ENCODE peak calls at places on chromosomes 11 and 22, in seven cellular contexts. One of them, this sample, is unnamed.
A peak's percentile ranks its signal among the peaks of the same experiment; 100 is the strongest.

GRCh38 chr11:10590516-10590915 is 22.1 kb upstream of the LYVE1 start:
- DNase-seq in fibroblast of lung: no peak
- DNase-seq in heart left ventricle: no peak
- DNase-seq in PC-3: no peak
- DNase-seq in ascending aorta: no peak
- DNase-seq in left lung: no peak
- DNase-seq in CD8-positive, alpha-beta T cell: no peak
- DNase-seq in this sample: no peak

GRCh38 chr11:27443746-27444465 is 28.7 kb downstream of the LGR4 start:
- DNase-seq in heart left ventricle: no peak
- DNase-seq in ascending aorta: no peak
- DNase-seq in PC-3: no peak
- DNase-seq in CD8-positive, alpha-beta T cell: no peak
- DNase-seq in left lung: no peak
- DNase-seq in fibroblast of lung: no peak
- DNase-seq in this sample: no peak

GRCh38 chr11:34358258-34358665 is 452 bp upstream of the ABTB2 start:
- DNase-seq in ascending aorta: no peak
- DNase-seq in fibroblast of lung: peak; percentile 76
- DNase-seq in left lung: peak; percentile 86
- DNase-seq in CD8-positive, alpha-beta T cell: no peak
- DNase-seq in PC-3: peak; percentile 79
- DNase-seq in heart left ventricle: peak; percentile 41
- DNase-seq in this sample: no peak

GRCh38 chr22:36383110-36383581 is 4.6 kb downstream of the MYH9 start:
- DNase-seq in PC-3: peak; percentile 87
- DNase-seq in ascending aorta: no peak
- DNase-seq in fibroblast of lung: peak; percentile 98
- DNase-seq in left lung: no peak
- DNase-seq in CD8-positive, alpha-beta T cell: peak; percentile 68
- DNase-seq in heart left ventricle: no peak
- DNase-seq in this sample: peak; percentile 29

GRCh38 chr11:66561975-66562248 is 6.5 kb downstream of the CTSF start:
- DNase-seq in CD8-positive, alpha-beta T cell: no peak
- DNase-seq in fibroblast of lung: no peak
- DNase-seq in ascending aorta: no peak
- DNase-seq in PC-3: no peak
- DNase-seq in left lung: peak; percentile 49
- DNase-seq in heart left ventricle: no peak
- DNase-seq in this sample: no peak

GRCh38 chr11:93541884-93542752 is 1.1 kb downstream of the SMCO4 start:
- DNase-seq in left lung: peak; percentile 88
- DNase-seq in ascending aorta: no peak
- DNase-seq in CD8-positive, alpha-beta T cell: peak; percentile 63
- DNase-seq in heart left ventricle: peak; percentile 42
- DNase-seq in PC-3: peak; percentile 77
- DNase-seq in fibroblast of lung: peak; percentile 82
- DNase-seq in this sample: peak; percentile 73

GRCh38 chr11:61959026-61959608 is 8.3 kb downstream of the FTH1 start:
- DNase-seq in heart left ventricle: no peak
- DNase-seq in fibroblast of lung: no peak
- DNase-seq in ascending aorta: no peak
- DNase-seq in CD8-positive, alpha-beta T cell: no peak
- DNase-seq in left lung: no peak
- DNase-seq in PC-3: peak; percentile 58
- DNase-seq in this sample: no peak

GRCh38 chr11:123407124-123407995 is 22.7 kb upstream of the GRAMD1B start:
- DNase-seq in CD8-positive, alpha-beta T cell: peak; percentile 70
- DNase-seq in heart left ventricle: peak; percentile 52
- DNase-seq in left lung: no peak
- DNase-seq in PC-3: peak; percentile 95
- DNase-seq in ascending aorta: no peak
- DNase-seq in fibroblast of lung: peak; percentile 55
- DNase-seq in this sample: peak; percentile 58

GRCh38 chr11:92324890-92325289 is 100.3 kb downstream of the FAT3 start:
- DNase-seq in PC-3: no peak
- DNase-seq in CD8-positive, alpha-beta T cell: no peak
- DNase-seq in ascending aorta: no peak
- DNase-seq in left lung: no peak
- DNase-seq in heart left ventricle: no peak
- DNase-seq in fibroblast of lung: no peak
- DNase-seq in this sample: no peak

GRCh38 chr11:92681606-92682005 is 287.8 kb upstream of the MTNR1B start:
- DNase-seq in fibroblast of lung: no peak
- DNase-seq in PC-3: no peak
- DNase-seq in ascending aorta: no peak
- DNase-seq in CD8-positive, alpha-beta T cell: no peak
- DNase-seq in heart left ventricle: no peak
- DNase-seq in left lung: no peak
- DNase-seq in this sample: no peak

GRCh38 chr11:112062923-112063322 is 10.9 kb downstream of the PIH1D2 start:
- DNase-seq in ascending aorta: no peak
- DNase-seq in left lung: no peak
- DNase-seq in heart left ventricle: no peak
- DNase-seq in PC-3: no peak
- DNase-seq in CD8-positive, alpha-beta T cell: no peak
- DNase-seq in fibroblast of lung: no peak
- DNase-seq in this sample: no peak

GRCh38 chr11:130839950-130840666 is 76.2 kb downstream of the SNX19 start:
- DNase-seq in PC-3: no peak
- DNase-seq in fibroblast of lung: no peak
- DNase-seq in CD8-positive, alpha-beta T cell: no peak
- DNase-seq in ascending aorta: no peak
- DNase-seq in left lung: no peak
- DNase-seq in heart left ventricle: no peak
- DNase-seq in this sample: no peak

GRCh38 chr11:113732092-113732491 is 26.0 kb upstream of the TMPRSS5 start:
- DNase-seq in ascending aorta: no peak
- DNase-seq in left lung: no peak
- DNase-seq in PC-3: no peak
- DNase-seq in heart left ventricle: no peak
- DNase-seq in fibroblast of lung: peak; percentile 27
- DNase-seq in CD8-positive, alpha-beta T cell: no peak
- DNase-seq in this sample: no peak

GRCh38 chr22:37752189-37753061 is 55.3 kb upstream of the GCAT start:
- DNase-seq in CD8-positive, alpha-beta T cell: no peak
- DNase-seq in fibroblast of lung: peak; percentile 90
- DNase-seq in ascending aorta: peak; percentile 53
- DNase-seq in heart left ventricle: peak; percentile 93
- DNase-seq in left lung: peak; percentile 89
- DNase-seq in PC-3: peak; percentile 98
- DNase-seq in this sample: no peak

GRCh38 chr11:18012314-18012905 is 437 bp downstream of the SERGEF start:
- DNase-seq in PC-3: peak; percentile 30
- DNase-seq in fibroblast of lung: peak; percentile 24
- DNase-seq in CD8-positive, alpha-beta T cell: peak; percentile 62
- DNase-seq in heart left ventricle: peak; percentile 11
- DNase-seq in left lung: no peak
- DNase-seq in ascending aorta: no peak
- DNase-seq in this sample: no peak

GRCh38 chr22:26979294-26979693 is 321.9 kb downstream of the MIAT start:
- DNase-seq in fibroblast of lung: no peak
- DNase-seq in heart left ventricle: no peak
- DNase-seq in CD8-positive, alpha-beta T cell: no peak
- DNase-seq in PC-3: no peak
- DNase-seq in left lung: no peak
- DNase-seq in ascending aorta: no peak
- DNase-seq in this sample: no peak

GRCh38 chr11:12122083-12122482 is 11.7 kb downstream of the MICAL2 start:
- DNase-seq in CD8-positive, alpha-beta T cell: no peak
- DNase-seq in ascending aorta: peak; percentile 4
- DNase-seq in fibroblast of lung: no peak
- DNase-seq in heart left ventricle: no peak
- DNase-seq in PC-3: peak; percentile 43
- DNase-seq in left lung: no peak
- DNase-seq in this sample: no peak

GRCh38 chr22:36328635-36329216 is 59.0 kb downstream of the MYH9 start:
- DNase-seq in fibroblast of lung: peak; percentile 94
- DNase-seq in heart left ventricle: no peak
- DNase-seq in ascending aorta: peak; percentile 68
- DNase-seq in CD8-positive, alpha-beta T cell: peak; percentile 61
- DNase-seq in PC-3: peak; percentile 69
- DNase-seq in left lung: no peak
- DNase-seq in this sample: no peak

GRCh38 chr11:122750047-122750446 is 88.3 kb upstream of the CRTAM start:
- DNase-seq in heart left ventricle: no peak
- DNase-seq in CD8-positive, alpha-beta T cell: no peak
- DNase-seq in left lung: no peak
- DNase-seq in ascending aorta: no peak
- DNase-seq in fibroblast of lung: no peak
- DNase-seq in PC-3: no peak
- DNase-seq in this sample: no peak

GRCh38 chr11:3380706-3381570 is 2.0 kb upstream of the ZNF195 start:
- DNase-seq in left lung: no peak
- DNase-seq in PC-3: no peak
- DNase-seq in heart left ventricle: no peak
- DNase-seq in fibroblast of lung: no peak
- DNase-seq in CD8-positive, alpha-beta T cell: no peak
- DNase-seq in ascending aorta: no peak
- DNase-seq in this sample: no peak

GRCh38 chr11:26490546-26490945 is 81.5 kb downstream of the MUC15 start:
- DNase-seq in PC-3: no peak
- DNase-seq in CD8-positive, alpha-beta T cell: no peak
- DNase-seq in ascending aorta: no peak
- DNase-seq in left lung: no peak
- DNase-seq in heart left ventricle: no peak
- DNase-seq in fibroblast of lung: peak; percentile 8
- DNase-seq in this sample: no peak

GRCh38 chr11:70524096-70524922 is 126.0 kb downstream of the CTTN start:
- DNase-seq in fibroblast of lung: peak; percentile 55
- DNase-seq in CD8-positive, alpha-beta T cell: no peak
- DNase-seq in PC-3: no peak
- DNase-seq in left lung: peak; percentile 39
- DNase-seq in ascending aorta: no peak
- DNase-seq in heart left ventricle: no peak
- DNase-seq in this sample: no peak

GRCh38 chr11:2480874-2481220 is 36.0 kb downstream of the KCNQ1 start:
- DNase-seq in CD8-positive, alpha-beta T cell: no peak
- DNase-seq in fibroblast of lung: no peak
- DNase-seq in PC-3: no peak
- DNase-seq in heart left ventricle: no peak
- DNase-seq in left lung: no peak
- DNase-seq in ascending aorta: no peak
- DNase-seq in this sample: no peak

DNA sequence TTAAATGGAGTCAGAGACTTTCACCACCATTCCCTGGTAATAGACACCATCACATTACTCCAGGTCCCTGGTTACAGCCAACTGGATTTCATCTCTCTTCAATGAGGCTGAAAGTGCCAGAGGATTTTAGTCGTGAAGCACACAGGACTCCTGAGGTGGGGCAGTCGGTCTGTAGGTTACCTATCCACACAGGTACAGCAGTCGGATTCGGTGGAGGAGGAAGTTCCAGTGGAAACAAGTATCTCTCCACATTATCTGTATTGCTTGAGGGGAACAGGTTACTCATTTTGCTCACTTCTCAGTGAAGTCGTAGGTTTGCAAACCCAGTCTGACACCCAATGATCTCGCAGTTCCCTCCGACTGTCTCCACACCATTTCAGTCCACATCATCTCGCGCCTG is 82.3 kb upstream of the TMEM45B start:
- DNase-seq in heart left ventricle: no peak
- DNase-seq in PC-3: no peak
- DNase-seq in CD8-positive, alpha-beta T cell: no peak
- DNase-seq in ascending aorta: no peak
- DNase-seq in left lung: no peak
- DNase-seq in fibroblast of lung: no peak
- DNase-seq in this sample: no peak
- H3K27ac ChIP-seq in heart left ventricle: no peak overlapping the region
- H3K27ac ChIP-seq in PC-3: no peak overlapping the region
- H3K27ac ChIP-seq in CD8-positive, alpha-beta T cell: no peak overlapping the region
- H3K27ac ChIP-seq in ascending aorta: no peak overlapping the region
- H3K27ac ChIP-seq in left lung: no peak overlapping the region
- H3K27ac ChIP-seq in fibroblast of lung: no peak overlapping the region
- H3K27ac ChIP-seq in this sample: no peak overlapping the region

GRCh38 chr22:20508815-20509271 is 1.4 kb downstream of the MED15 start:
- DNase-seq in fibroblast of lung: no peak
- DNase-seq in ascending aorta: no peak
- DNase-seq in heart left ventricle: no peak
- DNase-seq in left lung: no peak
- DNase-seq in CD8-positive, alpha-beta T cell: no peak
- DNase-seq in PC-3: no peak
- DNase-seq in this sample: peak; percentile 17
- H3K27ac ChIP-seq in fibroblast of lung: peak overlapping the region; percentile 97
- H3K27ac ChIP-seq in ascending aorta: peak overlapping the region; percentile 98
- H3K27ac ChIP-seq in heart left ventricle: peak overlapping the region; percentile 94
- H3K27ac ChIP-seq in left lung: peak overlapping the region; percentile 95
- H3K27ac ChIP-seq in CD8-positive, alpha-beta T cell: peak overlapping the region; percentile 2
- H3K27ac ChIP-seq in PC-3: peak overlapping the region; percentile 100
- H3K27ac ChIP-seq in this sample: peak overlapping the region; percentile 58

GRCh38 chr22:42365942-42366660 is 66.1 kb downstream of the NFAM1 start:
- DNase-seq in left lung: no peak
- DNase-seq in heart left ventricle: no peak
- DNase-seq in ascending aorta: no peak
- DNase-seq in PC-3: no peak
- DNase-seq in fibroblast of lung: no peak
- DNase-seq in CD8-positive, alpha-beta T cell: no peak
- DNase-seq in this sample: no peak

GRCh38 chr22:42369250-42370041 is 62.8 kb downstream of the NFAM1 start:
- DNase-seq in ascending aorta: peak; percentile 85
- DNase-seq in CD8-positive, alpha-beta T cell: peak; percentile 88
- DNase-seq in PC-3: peak; percentile 84
- DNase-seq in fibroblast of lung: peak; percentile 88
- DNase-seq in heart left ventricle: peak; percentile 90
- DNase-seq in left lung: peak; percentile 96
- DNase-seq in this sample: peak; percentile 76

GRCh38 chr22:42367980-42368378 is 64.2 kb downstream of the NFAM1 start:
- DNase-seq in CD8-positive, alpha-beta T cell: no peak
- DNase-seq in heart left ventricle: no peak
- DNase-seq in fibroblast of lung: no peak
- DNase-seq in left lung: no peak
- DNase-seq in ascending aorta: no peak
- DNase-seq in PC-3: peak; percentile 4
- DNase-seq in this sample: no peak

GRCh38 chr22:42366815-42367581 is 65.2 kb downstream of the NFAM1 start:
- DNase-seq in left lung: no peak
- DNase-seq in PC-3: no peak
- DNase-seq in ascending aorta: no peak
- DNase-seq in CD8-positive, alpha-beta T cell: no peak
- DNase-seq in fibroblast of lung: no peak
- DNase-seq in heart left ventricle: no peak
- DNase-seq in this sample: no peak

GRCh38 chr22:42368379-42369249 is 63.6 kb downstream of the NFAM1 start:
- DNase-seq in ascending aorta: no peak
- DNase-seq in fibroblast of lung: no peak
- DNase-seq in left lung: peak; percentile 86
- DNase-seq in PC-3: no peak
- DNase-seq in CD8-positive, alpha-beta T cell: peak; percentile 63
- DNase-seq in heart left ventricle: no peak
- DNase-seq in this sample: peak; percentile 11
- H3K27ac ChIP-seq in ascending aorta: no peak overlapping the region
- H3K27ac ChIP-seq in fibroblast of lung: no peak overlapping the region
- H3K27ac ChIP-seq in left lung: no peak overlapping the region
- H3K27ac ChIP-seq in PC-3: no peak overlapping the region
- H3K27ac ChIP-seq in CD8-positive, alpha-beta T cell: no peak overlapping the region
- H3K27ac ChIP-seq in heart left ventricle: peak overlapping the region; percentile 27
- H3K27ac ChIP-seq in this sample: no peak overlapping the region

DNA sequence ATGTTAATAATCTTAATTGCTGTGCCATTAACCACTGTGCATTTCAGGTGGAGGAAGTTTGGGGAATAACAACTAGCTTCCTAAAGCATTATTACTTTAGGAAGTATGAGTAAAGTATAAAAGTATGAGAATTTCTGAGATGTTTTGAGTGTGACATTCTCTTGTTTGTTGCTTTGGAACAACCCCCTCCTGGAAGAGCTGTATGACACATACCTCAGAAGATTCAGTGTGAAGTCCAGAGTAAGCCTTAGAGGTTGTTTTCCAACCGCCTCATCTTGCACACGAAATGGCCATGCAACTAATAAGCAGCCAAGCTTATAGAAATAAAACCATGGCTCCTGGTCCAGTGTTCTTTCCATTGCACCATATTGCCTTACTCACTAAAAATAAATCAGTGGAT is 21.7 kb downstream of the CCDC81 start:
- DNase-seq in ascending aorta: no peak
- DNase-seq in PC-3: peak; percentile 15
- DNase-seq in heart left ventricle: no peak
- DNase-seq in fibroblast of lung: peak; percentile 81
- DNase-seq in left lung: no peak
- DNase-seq in CD8-positive, alpha-beta T cell: no peak
- DNase-seq in this sample: no peak
- H3K27ac ChIP-seq in ascending aorta: no peak overlapping the region
- H3K27ac ChIP-seq in PC-3: no peak overlapping the region
- H3K27ac ChIP-seq in heart left ventricle: no peak overlapping the region
- H3K27ac ChIP-seq in fibroblast of lung: no peak overlapping the region
- H3K27ac ChIP-seq in left lung: no peak overlapping the region
- H3K27ac ChIP-seq in CD8-positive, alpha-beta T cell: no peak overlapping the region
- H3K27ac ChIP-seq in this sample: no peak overlapping the region